ENCODE peak calls at places on chromosomes 3 and 15, in seven cellular contexts. F is anterior cingulate cortex; Y is activated CD4-positive, alpha-beta T cell treated with anti-CD3 and anti-CD28 coated beads, Interleukin-2, amount 10 ng/mL, durations not matched to agents 7 days and 5 days; L is CD8-positive, alpha-beta memory T cell; J is cardiac fibroblast; S is posterior cingulate gyrus; D is left ventricle myocardium inferior. U is an unnamed sample.

GRCh38 chr3:146221276-146221675 is 29.6 kb downstream of the PLSCR4 start:
- DNase-seq in F (no peak), Y (no peak), L (no peak), J (no peak), S (no peak), D (no peak), U (no peak)

GRCh38 chr3:22161315-22161714 is 410.3 kb upstream of the ZNF385D start:
- DNase-seq in F (no peak), Y (no peak), L (no peak), J (no peak), S (no peak), D (no peak), U (no peak)

GRCh38 chr3:53084310-53085001 is 38.6 kb upstream of the SFMBT1 start:
- DNase-seq in F (no peak), Y (no peak), L (no peak), J (no peak), S (peak; percentile 32), D (peak; percentile 59), U (no peak)

GRCh38 chr3:194384569-194385001 is 14.5 kb downstream of the GP5 start:
- DNase-seq in F (no peak), Y (no peak), L (no peak), J (no peak), S (no peak), D (no peak), U (no peak)

GRCh38 chr3:10173095-10173925 is 8.6 kb downstream of the IRAK2 start:
- DNase-seq in F (no peak), Y (no peak), L (no peak), J (no peak), S (no peak), D (no peak), U (no peak)

GRCh38 chr3:127940116-127940515 is 25.1 kb downstream of the KBTBD12 start:
- DNase-seq in F (no peak), Y (no peak), L (no peak), J (no peak), S (no peak), D (no peak), U (no peak)

GRCh38 chr15:43517354-43518072 is at the start of gene MAP1A:
- DNase-seq in F (peak; percentile 70), Y (no peak), L (no peak), J (peak; percentile 67), S (peak; percentile 83), D (peak; percentile 61), U (no peak)

GRCh38 chr3:137035631-137036030 is 77.8 kb downstream of the IL20RB start:
- DNase-seq in F (no peak), Y (no peak), L (no peak), J (peak; percentile 29), S (no peak), D (no peak), U (no peak)

GRCh38 chr15:98076021-98076816 is 115.7 kb downstream of the ARRDC4 start:
- DNase-seq in F (no peak), Y (no peak), L (no peak), J (no peak), S (no peak), D (peak; percentile 35), U (no peak)

GRCh38 chr3:124919756-124920155 is 14.8 kb downstream of the MUC13 start:
- DNase-seq in F (no peak), Y (no peak), L (no peak), J (peak; percentile 13), S (no peak), D (no peak), U (no peak)

GRCh38 chr3:48504051-48504946 is at the start of gene SHISA5:
- DNase-seq in F (peak; percentile 60), Y (peak; percentile 59), L (peak; percentile 44), J (peak; percentile 87), S (peak; percentile 78), D (peak; percentile 88), U (no peak)

GRCh38 chr15:76185716-76186115 is 125.6 kb downstream of the ETFA start:
- DNase-seq in F (no peak), Y (peak; percentile 25), L (no peak), J (peak; percentile 74), S (no peak), D (no peak), U (no peak)

GRCh38 chr15:66654718-66655375 is 47.2 kb upstream of the SMAD6 start:
- DNase-seq in F (no peak), Y (peak; percentile 30), L (no peak), J (no peak), S (no peak), D (peak; percentile 45), U (no peak)

GRCh38 chr15:57784081-57784488 is 77.6 kb downstream of the POLR2M start:
- DNase-seq in F (no peak), Y (no peak), L (no peak), J (peak; percentile 70), S (no peak), D (peak; percentile 46), U (no peak)

GRCh38 chr15:89429023-89429422 is 67.4 kb downstream of the RHCG start:
- DNase-seq in F (no peak), Y (no peak), L (no peak), J (no peak), S (no peak), D (no peak), U (no peak)

GRCh38 chr3:72970942-72971341 is 25.7 kb upstream of the PPP4R2 start:
- DNase-seq in F (no peak), Y (no peak), L (no peak), J (no peak), S (no peak), D (no peak), U (no peak)

GRCh38 chr3:46196261-46196957 is 11.7 kb downstream of the CCR1 start:
- DNase-seq in F (no peak), Y (no peak), L (no peak), J (no peak), S (no peak), D (no peak), U (no peak)

GRCh38 chr3:49161197-49161596 is 4.9 kb downstream of the CCDC71 start:
- DNase-seq in F (no peak), Y (no peak), L (no peak), J (no peak), S (no peak), D (no peak), U (no peak)

GRCh38 chr3:194928183-194928736 is 242.6 kb downstream of the FAM43A start:
- DNase-seq in F (no peak), Y (no peak), L (no peak), J (peak; percentile 41), S (no peak), D (no peak), U (no peak)

GRCh38 chr15:32641517-32642059 is at the start of gene SCG5:
- DNase-seq in F (peak; percentile 81), Y (no peak), L (no peak), J (peak; percentile 41), S (peak; percentile 86), D (no peak), U (peak; percentile 62)

GRCh38 chr3:42605550-42606173 is 5.2 kb downstream of the NKTR start:
- DNase-seq in F (no peak), Y (no peak), L (no peak), J (no peak), S (no peak), D (no peak), U (no peak)

GRCh38 chr3:148202386-148202785 is 495.3 kb upstream of the AGTR1 start:
- DNase-seq in F (no peak), Y (no peak), L (no peak), J (no peak), S (no peak), D (no peak), U (no peak)